ENCODE peak calls at places on chromosomes 2 and 18, in four cellular contexts. S is IMR-90, I is body of pancreas, A is heart left ventricle. Y is an unnamed sample.

GRCh38 chr2:64626146-64626809 is 27.4 kb downstream of the SERTAD2 start:
- DNase-seq in S (no peak), I (no peak), A (no peak), Y (no peak)

GRCh38 chr18:62986490-62986889 is 271.1 kb downstream of the PHLPP1 start:
- DNase-seq in S (no peak), I (no peak), A (no peak), Y (no peak)

GRCh38 chr2:43075054-43075593 is 151.3 kb downstream of the ZFP36L2 start:
- DNase-seq in S (peak; percentile 99), I (peak; percentile 78), A (peak; percentile 86), Y (peak; percentile 80)

GRCh38 chr2:86229221-86229620 is 30.0 kb downstream of the MRPL35 start:
- DNase-seq in S (no peak), I (no peak), A (no peak), Y (no peak)

GRCh38 chr2:170715062-170715931 is at the start of gene SP5:
- DNase-seq in S (peak; percentile 29), I (peak; percentile 86), A (no peak), Y (peak; percentile 35)

GRCh38 chr2:147449323-147450080 is 395.3 kb upstream of the ACVR2A start:
- DNase-seq in S (no peak), I (no peak), A (no peak), Y (no peak)

GRCh38 chr2:118127250-118127649 is 39.0 kb downstream of the INSIG2 start:
- DNase-seq in S (no peak), I (no peak), A (no peak), Y (no peak)

GRCh38 chr2:52934354-52934898 is 833.2 kb upstream of the CHAC2 start:
- DNase-seq in S (peak; percentile 91), I (peak; percentile 38), A (peak; percentile 14), Y (no peak)

GRCh38 chr2:150809083-150809482 is 321.6 kb upstream of the RND3 start:
- DNase-seq in S (no peak), I (no peak), A (no peak), Y (no peak)

GRCh38 chr2:25303517-25304338 is 38.0 kb downstream of the DNMT3A start:
- DNase-seq in S (no peak), I (no peak), A (no peak), Y (no peak)

GRCh38 chr18:63307555-63308200 is 11.9 kb downstream of the BCL2 start:
- DNase-seq in S (no peak), I (peak; percentile 31), A (no peak), Y (no peak)

GRCh38 chr2:190880374-190881073 is at the start of gene GLS:
- DNase-seq in S (peak; percentile 96), I (peak; percentile 98), A (peak; percentile 97), Y (peak; percentile 94)
- TF ChIP-seq POLR2A in S (peak; percentile 99), I (peak; percentile 99), A (peak; percentile 93), Y (peak; percentile 98)

DNA sequence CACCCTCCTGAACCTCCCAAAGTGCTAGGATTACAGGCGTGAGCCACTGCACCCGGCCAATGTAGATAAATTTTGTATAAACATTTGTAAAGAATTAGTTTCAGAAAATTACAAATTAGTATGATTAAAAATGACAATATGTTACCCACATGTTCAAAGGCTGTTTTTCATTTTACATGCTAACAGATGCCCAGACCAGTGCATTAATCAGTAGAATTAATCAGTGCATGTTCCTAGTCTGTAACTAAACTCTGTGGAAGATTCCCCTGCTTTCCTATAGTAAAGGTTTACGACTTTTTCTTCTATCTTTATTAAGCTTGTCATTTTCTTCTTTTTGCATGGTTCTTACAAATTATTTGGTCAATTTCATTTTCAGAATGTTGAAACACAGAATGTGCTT is 65.8 kb downstream of the UGGT1 start:
- DNase-seq in S (no peak), I (no peak), A (no peak), Y (no peak)
- H3K36me3 ChIP-seq in S (peaks cover 12% of the 10 kb centered on the region), I (peaks cover 9% of the 10 kb centered on the region), A (peaks cover 86% of the 10 kb centered on the region), Y (peaks cover 92% of the 10 kb centered on the region)

GRCh38 chr2:134119672-134120159 is 134.2 kb upstream of the MGAT5 start:
- DNase-seq in S (peak; percentile 92), I (peak; percentile 94), A (peak; percentile 94), Y (peak; percentile 79)
- TF ChIP-seq POLR2A in S (peak; percentile 44), I (peak; percentile 75), A (no peak), Y (peak; percentile 80)

GRCh38 chr18:23470620-23471387 is 17.7 kb downstream of the RIOK3 start:
- DNase-seq in S (no peak), I (no peak), A (no peak), Y (no peak)
- H3K36me3 ChIP-seq in S (peaks cover 59% of the 10 kb centered on the region), I (peaks cover 13% of the 10 kb centered on the region), A (peaks cover 98% of the 10 kb centered on the region), Y (peaks cover 40% of the 10 kb centered on the region)

GRCh38 chr18:35582899-35583558 is 1.5 kb downstream of the GALNT1 start:
- DNase-seq in S (peak; percentile 45), I (no peak), A (no peak), Y (no peak)
- TF ChIP-seq POLR2A in S (no peak), I (no peak), A (no peak), Y (no peak)

DNA sequence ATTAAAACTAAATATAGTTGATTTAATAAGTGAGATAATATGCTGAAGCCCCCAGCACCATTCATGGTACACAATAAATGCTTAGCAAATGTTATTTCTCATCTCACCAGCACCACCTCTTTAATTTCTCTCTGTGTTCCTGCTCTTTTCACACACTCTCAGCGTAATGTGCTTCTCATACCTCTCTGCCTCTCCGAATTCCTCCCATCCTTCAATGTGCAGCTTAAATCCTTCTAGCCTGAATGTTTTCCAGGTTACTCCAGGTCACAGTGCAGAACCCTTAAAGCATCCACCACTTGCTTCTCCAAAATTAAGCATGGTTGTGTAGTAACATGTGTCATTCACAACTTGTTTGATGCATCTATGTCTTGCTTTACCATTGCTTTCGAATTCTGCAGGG is 119.6 kb downstream of the MCFD2 start:
- DNase-seq in S (no peak), I (no peak), A (no peak), Y (no peak)
- H3K36me3 ChIP-seq in S (no peaks in the 10 kb centered on the region), I (no peaks in the 10 kb centered on the region), A (no peaks in the 10 kb centered on the region), Y (no peaks in the 10 kb centered on the region)